ENCODE peak calls at places on chromosomes 5 and 9, in seven cellular contexts. One of them, this sample, is unnamed.
A peak's percentile ranks its signal among the peaks of the same experiment; 100 is the strongest.

GRCh38 chr5:106843812-106844416 is 826.8 kb downstream of the EFNA5 start:
- DNase-seq in NT2/D1: no peak
- DNase-seq in HCT116: peak; percentile 13
- DNase-seq in heart left ventricle: no peak
- DNase-seq in neuronal stem cell: no peak
- DNase-seq in MM.1S: peak; percentile 43
- DNase-seq in GM12865: peak; percentile 15
- DNase-seq in this sample: no peak

GRCh38 chr5:149546974-149547373 is 4.3 kb downstream of the CSNK1A1 start:
- DNase-seq in NT2/D1: no peak
- DNase-seq in HCT116: no peak
- DNase-seq in heart left ventricle: no peak
- DNase-seq in neuronal stem cell: no peak
- DNase-seq in MM.1S: no peak
- DNase-seq in GM12865: no peak
- DNase-seq in this sample: no peak

GRCh38 chr9:129181246-129181645 is 3.2 kb upstream of the IER5L start:
- DNase-seq in NT2/D1: no peak
- DNase-seq in HCT116: no peak
- DNase-seq in heart left ventricle: no peak
- DNase-seq in neuronal stem cell: no peak
- DNase-seq in MM.1S: no peak
- DNase-seq in GM12865: no peak
- DNase-seq in this sample: no peak

GRCh38 chr9:135969064-135969683 is 8.0 kb upstream of the UBAC1 start:
- DNase-seq in NT2/D1: no peak
- DNase-seq in HCT116: no peak
- DNase-seq in heart left ventricle: no peak
- DNase-seq in neuronal stem cell: no peak
- DNase-seq in MM.1S: no peak
- DNase-seq in GM12865: no peak
- DNase-seq in this sample: no peak

GRCh38 chr5:131635755-131636479 is 888 bp upstream of the RAPGEF6 start:
- DNase-seq in NT2/D1: no peak
- DNase-seq in HCT116: no peak
- DNase-seq in heart left ventricle: peak; percentile 61
- DNase-seq in neuronal stem cell: no peak
- DNase-seq in MM.1S: peak; percentile 32
- DNase-seq in GM12865: peak; percentile 62
- DNase-seq in this sample: no peak

GRCh38 chr9:99173570-99174504 is 47.9 kb downstream of the ALG2 start:
- DNase-seq in NT2/D1: no peak
- DNase-seq in HCT116: no peak
- DNase-seq in heart left ventricle: no peak
- DNase-seq in neuronal stem cell: no peak
- DNase-seq in MM.1S: no peak
- DNase-seq in GM12865: no peak
- DNase-seq in this sample: no peak

GRCh38 chr5:93746406-93747056 is 5.1 kb upstream of the POU5F2 start:
- DNase-seq in NT2/D1: no peak
- DNase-seq in HCT116: no peak
- DNase-seq in heart left ventricle: no peak
- DNase-seq in neuronal stem cell: no peak
- DNase-seq in MM.1S: no peak
- DNase-seq in GM12865: no peak
- DNase-seq in this sample: no peak

GRCh38 chr9:706606-707451 is 134.7 kb upstream of the DMRT1 start:
- DNase-seq in NT2/D1: no peak
- DNase-seq in HCT116: no peak
- DNase-seq in heart left ventricle: peak; percentile 84
- DNase-seq in neuronal stem cell: peak; percentile 31
- DNase-seq in MM.1S: peak; percentile 81
- DNase-seq in GM12865: no peak
- DNase-seq in this sample: peak; percentile 81

GRCh38 chr5:77960305-77960704 is 184.2 kb upstream of the TBCA start:
- DNase-seq in NT2/D1: no peak
- DNase-seq in HCT116: no peak
- DNase-seq in heart left ventricle: no peak
- DNase-seq in neuronal stem cell: no peak
- DNase-seq in MM.1S: no peak
- DNase-seq in GM12865: no peak
- DNase-seq in this sample: no peak

GRCh38 chr5:115296130-115296997 is at the start of gene CCDC112:
- DNase-seq in NT2/D1: peak; percentile 57
- DNase-seq in HCT116: peak; percentile 69
- DNase-seq in heart left ventricle: peak; percentile 92
- DNase-seq in neuronal stem cell: peak; percentile 73
- DNase-seq in MM.1S: peak; percentile 72
- DNase-seq in GM12865: peak; percentile 88
- DNase-seq in this sample: peak; percentile 45

GRCh38 chr9:38445154-38446043 is 21.1 kb upstream of the IGFBPL1 start:
- DNase-seq in NT2/D1: no peak
- DNase-seq in HCT116: no peak
- DNase-seq in heart left ventricle: no peak
- DNase-seq in neuronal stem cell: no peak
- DNase-seq in MM.1S: no peak
- DNase-seq in GM12865: peak; percentile 13
- DNase-seq in this sample: no peak

GRCh38 chr5:173885481-173886010 is 2.6 kb upstream of the CPEB4 start:
- DNase-seq in NT2/D1: no peak
- DNase-seq in HCT116: no peak
- DNase-seq in heart left ventricle: no peak
- DNase-seq in neuronal stem cell: no peak
- DNase-seq in MM.1S: no peak
- DNase-seq in GM12865: peak; percentile 51
- DNase-seq in this sample: no peak

GRCh38 chr5:78274540-78275197 is 19.8 kb downstream of the AP3B1 start:
- DNase-seq in NT2/D1: no peak
- DNase-seq in HCT116: no peak
- DNase-seq in heart left ventricle: no peak
- DNase-seq in neuronal stem cell: no peak
- DNase-seq in MM.1S: no peak
- DNase-seq in GM12865: no peak
- DNase-seq in this sample: no peak

GRCh38 chr5:91296691-91297143 is 86.4 kb downstream of the ARRDC3 start:
- DNase-seq in NT2/D1: no peak
- DNase-seq in HCT116: no peak
- DNase-seq in heart left ventricle: no peak
- DNase-seq in neuronal stem cell: no peak
- DNase-seq in MM.1S: no peak
- DNase-seq in GM12865: no peak
- DNase-seq in this sample: peak; percentile 97

GRCh38 chr9:93415176-93415690 is 36.3 kb upstream of the FAM120A start:
- DNase-seq in NT2/D1: no peak
- DNase-seq in HCT116: no peak
- DNase-seq in heart left ventricle: no peak
- DNase-seq in neuronal stem cell: no peak
- DNase-seq in MM.1S: no peak
- DNase-seq in GM12865: no peak
- DNase-seq in this sample: no peak

GRCh38 chr9:107137495-107138202 is 145.4 kb upstream of the RAD23B start:
- DNase-seq in NT2/D1: no peak
- DNase-seq in HCT116: peak; percentile 29
- DNase-seq in heart left ventricle: no peak
- DNase-seq in neuronal stem cell: no peak
- DNase-seq in MM.1S: no peak
- DNase-seq in GM12865: peak; percentile 28
- DNase-seq in this sample: no peak

GRCh38 chr5:134227259-134227658 is 1.4 kb upstream of the PPP2CA start:
- DNase-seq in NT2/D1: no peak
- DNase-seq in HCT116: no peak
- DNase-seq in heart left ventricle: no peak
- DNase-seq in neuronal stem cell: no peak
- DNase-seq in MM.1S: no peak
- DNase-seq in GM12865: peak; percentile 21
- DNase-seq in this sample: no peak

GRCh38 chr5:53983568-53984465 is 326.6 kb downstream of the ARL15 start:
- DNase-seq in NT2/D1: no peak
- DNase-seq in HCT116: no peak
- DNase-seq in heart left ventricle: no peak
- DNase-seq in neuronal stem cell: no peak
- DNase-seq in MM.1S: no peak
- DNase-seq in GM12865: no peak
- DNase-seq in this sample: no peak

GRCh38 chr5:68237715-68238114 is 22.2 kb downstream of the PIK3R1 start:
- DNase-seq in NT2/D1: no peak
- DNase-seq in HCT116: no peak
- DNase-seq in heart left ventricle: no peak
- DNase-seq in neuronal stem cell: no peak
- DNase-seq in MM.1S: no peak
- DNase-seq in GM12865: no peak
- DNase-seq in this sample: no peak
- H3K4me3 ChIP-seq in NT2/D1: no peak overlapping the region
- H3K4me3 ChIP-seq in HCT116: no peak overlapping the region
- H3K4me3 ChIP-seq in heart left ventricle: no peak overlapping the region
- H3K4me3 ChIP-seq in neuronal stem cell: no peak overlapping the region
- H3K4me3 ChIP-seq in MM.1S: no peak overlapping the region
- H3K4me3 ChIP-seq in GM12865: no peak overlapping the region
- H3K4me3 ChIP-seq in this sample: no peak overlapping the region

GRCh38 chr5:150642567-150642927 is 2.1 kb downstream of the SYNPO start:
- DNase-seq in NT2/D1: no peak
- DNase-seq in HCT116: peak; percentile 38
- DNase-seq in heart left ventricle: peak; percentile 83
- DNase-seq in neuronal stem cell: no peak
- DNase-seq in MM.1S: no peak
- DNase-seq in GM12865: no peak
- DNase-seq in this sample: peak; percentile 75

GRCh38 chr5:150640311-150641005 is at the start of gene SYNPO:
- DNase-seq in NT2/D1: no peak
- DNase-seq in HCT116: no peak
- DNase-seq in heart left ventricle: peak; percentile 79
- DNase-seq in neuronal stem cell: no peak
- DNase-seq in MM.1S: no peak
- DNase-seq in GM12865: no peak
- DNase-seq in this sample: peak; percentile 59

GRCh38 chr5:150641826-150642566 is 1.5 kb downstream of the SYNPO start:
- DNase-seq in NT2/D1: no peak
- DNase-seq in HCT116: no peak
- DNase-seq in heart left ventricle: no peak
- DNase-seq in neuronal stem cell: no peak
- DNase-seq in MM.1S: no peak
- DNase-seq in GM12865: no peak
- DNase-seq in this sample: no peak

GRCh38 chr5:150639751-150640150 is 709 bp upstream of the SYNPO start:
- DNase-seq in NT2/D1: no peak
- DNase-seq in HCT116: no peak
- DNase-seq in heart left ventricle: peak; percentile 20
- DNase-seq in neuronal stem cell: no peak
- DNase-seq in MM.1S: no peak
- DNase-seq in GM12865: no peak
- DNase-seq in this sample: no peak

GRCh38 chr5:150641006-150641570 is 628 bp downstream of the SYNPO start:
- DNase-seq in NT2/D1: no peak
- DNase-seq in HCT116: no peak
- DNase-seq in heart left ventricle: peak; percentile 82
- DNase-seq in neuronal stem cell: no peak
- DNase-seq in MM.1S: no peak
- DNase-seq in GM12865: no peak
- DNase-seq in this sample: peak; percentile 46
- H3K4me3 ChIP-seq in NT2/D1: peak overlapping the region; percentile 45
- H3K4me3 ChIP-seq in HCT116: no peak overlapping the region
- H3K4me3 ChIP-seq in heart left ventricle: peak overlapping the region; percentile 70
- H3K4me3 ChIP-seq in neuronal stem cell: no peak overlapping the region
- H3K4me3 ChIP-seq in MM.1S: no peak overlapping the region
- H3K4me3 ChIP-seq in GM12865: no peak overlapping the region
- H3K4me3 ChIP-seq in this sample: peak overlapping the region; percentile 45

GRCh38 chr5:10056228-10056760 is 193.4 kb downstream of the ATPSCKMT start:
- DNase-seq in NT2/D1: no peak
- DNase-seq in HCT116: no peak
- DNase-seq in heart left ventricle: no peak
- DNase-seq in neuronal stem cell: no peak
- DNase-seq in MM.1S: no peak
- DNase-seq in GM12865: no peak
- DNase-seq in this sample: no peak

GRCh38 chr5:10059611-10060379 is 189.9 kb downstream of the ATPSCKMT start:
- DNase-seq in NT2/D1: no peak
- DNase-seq in HCT116: no peak
- DNase-seq in heart left ventricle: no peak
- DNase-seq in neuronal stem cell: no peak
- DNase-seq in MM.1S: no peak
- DNase-seq in GM12865: no peak
- DNase-seq in this sample: no peak

GRCh38 chr5:10057356-10057755 is 192.3 kb downstream of the ATPSCKMT start:
- DNase-seq in NT2/D1: no peak
- DNase-seq in HCT116: no peak
- DNase-seq in heart left ventricle: no peak
- DNase-seq in neuronal stem cell: no peak
- DNase-seq in MM.1S: no peak
- DNase-seq in GM12865: no peak
- DNase-seq in this sample: no peak
- H3K4me3 ChIP-seq in NT2/D1: no peak overlapping the region
- H3K4me3 ChIP-seq in HCT116: no peak overlapping the region
- H3K4me3 ChIP-seq in heart left ventricle: no peak overlapping the region
- H3K4me3 ChIP-seq in neuronal stem cell: no peak overlapping the region
- H3K4me3 ChIP-seq in MM.1S: no peak overlapping the region
- H3K4me3 ChIP-seq in GM12865: no peak overlapping the region
- H3K4me3 ChIP-seq in this sample: no peak overlapping the region

GRCh38 chr5:63263409-63263808 is 684.8 kb downstream of the LRRC70 start:
- DNase-seq in NT2/D1: no peak
- DNase-seq in HCT116: no peak
- DNase-seq in heart left ventricle: no peak
- DNase-seq in neuronal stem cell: no peak
- DNase-seq in MM.1S: no peak
- DNase-seq in GM12865: no peak
- DNase-seq in this sample: no peak
- H3K4me3 ChIP-seq in NT2/D1: no peak overlapping the region
- H3K4me3 ChIP-seq in HCT116: no peak overlapping the region
- H3K4me3 ChIP-seq in heart left ventricle: no peak overlapping the region
- H3K4me3 ChIP-seq in neuronal stem cell: no peak overlapping the region
- H3K4me3 ChIP-seq in MM.1S: no peak overlapping the region
- H3K4me3 ChIP-seq in GM12865: no peak overlapping the region
- H3K4me3 ChIP-seq in this sample: no peak overlapping the region

GRCh38 chr5:102863058-102863457 is 108.0 kb downstream of the PAM start:
- DNase-seq in NT2/D1: no peak
- DNase-seq in HCT116: no peak
- DNase-seq in heart left ventricle: no peak
- DNase-seq in neuronal stem cell: no peak
- DNase-seq in MM.1S: no peak
- DNase-seq in GM12865: no peak
- DNase-seq in this sample: no peak

GRCh38 chr5:102866315-102866693 is 111.2 kb downstream of the PAM start:
- DNase-seq in NT2/D1: no peak
- DNase-seq in HCT116: no peak
- DNase-seq in heart left ventricle: no peak
- DNase-seq in neuronal stem cell: no peak
- DNase-seq in MM.1S: no peak
- DNase-seq in GM12865: no peak
- DNase-seq in this sample: no peak

GRCh38 chr5:102865510-102866314 is 110.6 kb downstream of the PAM start:
- DNase-seq in NT2/D1: peak; percentile 36
- DNase-seq in HCT116: peak; percentile 86
- DNase-seq in heart left ventricle: peak; percentile 87
- DNase-seq in neuronal stem cell: peak; percentile 58
- DNase-seq in MM.1S: no peak
- DNase-seq in GM12865: peak; percentile 60
- DNase-seq in this sample: peak; percentile 79

GRCh38 chr5:102863764-102864560 is 108.9 kb downstream of the PAM start:
- DNase-seq in NT2/D1: no peak
- DNase-seq in HCT116: peak; percentile 36
- DNase-seq in heart left ventricle: no peak
- DNase-seq in neuronal stem cell: no peak
- DNase-seq in MM.1S: no peak
- DNase-seq in GM12865: no peak
- DNase-seq in this sample: no peak

GRCh38 chr5:102865171-102865509 is 110.0 kb downstream of the PAM start:
- DNase-seq in NT2/D1: no peak
- DNase-seq in HCT116: peak; percentile 49
- DNase-seq in heart left ventricle: no peak
- DNase-seq in neuronal stem cell: peak; percentile 59
- DNase-seq in MM.1S: no peak
- DNase-seq in GM12865: no peak
- DNase-seq in this sample: no peak
- H3K4me3 ChIP-seq in NT2/D1: peak overlapping the region; percentile 68
- H3K4me3 ChIP-seq in HCT116: peak overlapping the region; percentile 80
- H3K4me3 ChIP-seq in heart left ventricle: peak overlapping the region; percentile 82
- H3K4me3 ChIP-seq in neuronal stem cell: no peak overlapping the region
- H3K4me3 ChIP-seq in MM.1S: no peak overlapping the region
- H3K4me3 ChIP-seq in GM12865: peak overlapping the region; percentile 54
- H3K4me3 ChIP-seq in this sample: peak overlapping the region; percentile 67